ENCODE peak calls at places on chromosome 7, in seven cellular contexts. One of them, this sample, is unnamed.

GRCh38 chr7:156073366-156074052 is 261.2 kb upstream of the SHH start:
- DNase-seq in sigmoid colon: no peak
- DNase-seq in keratinocyte: no peak
- DNase-seq in DND-41: no peak
- DNase-seq in ovary: no peak
- DNase-seq in HCT116: no peak
- DNase-seq in astrocyte: no peak
- DNase-seq in this sample: peak; percentile 51

GRCh38 chr7:27100601-27101187 is 1.8 kb downstream of the HOXA2 start:
- DNase-seq in sigmoid colon: no peak
- DNase-seq in keratinocyte: no peak
- DNase-seq in DND-41: no peak
- DNase-seq in ovary: no peak
- DNase-seq in HCT116: no peak
- DNase-seq in astrocyte: peak; percentile 47
- DNase-seq in this sample: no peak

GRCh38 chr7:45912972-45913371 is 8.1 kb downstream of the IGFBP3 start:
- DNase-seq in sigmoid colon: no peak
- DNase-seq in keratinocyte: no peak
- DNase-seq in DND-41: no peak
- DNase-seq in ovary: no peak
- DNase-seq in HCT116: no peak
- DNase-seq in astrocyte: no peak
- DNase-seq in this sample: no peak

GRCh38 chr7:197413-198335 is 5.3 kb downstream of the FAM20C start:
- DNase-seq in sigmoid colon: no peak
- DNase-seq in keratinocyte: no peak
- DNase-seq in DND-41: no peak
- DNase-seq in ovary: no peak
- DNase-seq in HCT116: no peak
- DNase-seq in astrocyte: no peak
- DNase-seq in this sample: no peak

GRCh38 chr7:66265566-66265965 is 60.4 kb downstream of the TPST1 start:
- DNase-seq in sigmoid colon: no peak
- DNase-seq in keratinocyte: no peak
- DNase-seq in DND-41: no peak
- DNase-seq in ovary: no peak
- DNase-seq in HCT116: no peak
- DNase-seq in astrocyte: no peak
- DNase-seq in this sample: no peak

GRCh38 chr7:2774935-2775334 is 69.2 kb downstream of the GNA12 start:
- DNase-seq in sigmoid colon: no peak
- DNase-seq in keratinocyte: no peak
- DNase-seq in DND-41: no peak
- DNase-seq in ovary: no peak
- DNase-seq in HCT116: no peak
- DNase-seq in astrocyte: no peak
- DNase-seq in this sample: no peak

GRCh38 chr7:80127412-80128150 is 7.0 kb upstream of the GNAI1 start:
- DNase-seq in sigmoid colon: no peak
- DNase-seq in keratinocyte: no peak
- DNase-seq in DND-41: no peak
- DNase-seq in ovary: no peak
- DNase-seq in HCT116: no peak
- DNase-seq in astrocyte: no peak
- DNase-seq in this sample: no peak

GRCh38 chr7:4838626-4839334 is 23.1 kb downstream of the PAPOLB start:
- DNase-seq in sigmoid colon: no peak
- DNase-seq in keratinocyte: no peak
- DNase-seq in DND-41: no peak
- DNase-seq in ovary: no peak
- DNase-seq in HCT116: no peak
- DNase-seq in astrocyte: no peak
- DNase-seq in this sample: peak; percentile 52

GRCh38 chr7:117673839-117674238 is 194.0 kb downstream of the CFTR start:
- DNase-seq in sigmoid colon: no peak
- DNase-seq in keratinocyte: peak; percentile 1
- DNase-seq in DND-41: no peak
- DNase-seq in ovary: no peak
- DNase-seq in HCT116: peak; percentile 24
- DNase-seq in astrocyte: peak; percentile 36
- DNase-seq in this sample: no peak

GRCh38 chr7:137441451-137441850 is 97.9 kb upstream of the PTN start:
- DNase-seq in sigmoid colon: no peak
- DNase-seq in keratinocyte: no peak
- DNase-seq in DND-41: no peak
- DNase-seq in ovary: no peak
- DNase-seq in HCT116: no peak
- DNase-seq in astrocyte: no peak
- DNase-seq in this sample: no peak

GRCh38 chr7:157660971-157661610 is 324.3 kb downstream of the DNAJB6 start:
- DNase-seq in sigmoid colon: peak; percentile 52
- DNase-seq in keratinocyte: no peak
- DNase-seq in DND-41: no peak
- DNase-seq in ovary: no peak
- DNase-seq in HCT116: no peak
- DNase-seq in astrocyte: no peak
- DNase-seq in this sample: peak; percentile 74

GRCh38 chr7:78052112-78052511 is 253.5 kb downstream of the PHTF2 start:
- DNase-seq in sigmoid colon: no peak
- DNase-seq in keratinocyte: no peak
- DNase-seq in DND-41: no peak
- DNase-seq in ovary: no peak
- DNase-seq in HCT116: no peak
- DNase-seq in astrocyte: no peak
- DNase-seq in this sample: no peak

GRCh38 chr7:44376429-44377133 is 51.2 kb upstream of the CAMK2B start:
- DNase-seq in sigmoid colon: no peak
- DNase-seq in keratinocyte: no peak
- DNase-seq in DND-41: no peak
- DNase-seq in ovary: no peak
- DNase-seq in HCT116: no peak
- DNase-seq in astrocyte: no peak
- DNase-seq in this sample: no peak

GRCh38 chr7:157996359-157997079 is 591.1 kb downstream of the PTPRN2 start:
- DNase-seq in sigmoid colon: no peak
- DNase-seq in keratinocyte: no peak
- DNase-seq in DND-41: no peak
- DNase-seq in ovary: no peak
- DNase-seq in HCT116: no peak
- DNase-seq in astrocyte: no peak
- DNase-seq in this sample: peak; percentile 47

GRCh38 chr7:1430056-1430845 is 29.0 kb downstream of the MICALL2 start:
- DNase-seq in sigmoid colon: no peak
- DNase-seq in keratinocyte: no peak
- DNase-seq in DND-41: no peak
- DNase-seq in ovary: no peak
- DNase-seq in HCT116: no peak
- DNase-seq in astrocyte: no peak
- DNase-seq in this sample: no peak

GRCh38 chr7:149887311-149887710 is 13.5 kb downstream of the ATP6V0E2 start:
- DNase-seq in sigmoid colon: no peak
- DNase-seq in keratinocyte: no peak
- DNase-seq in DND-41: no peak
- DNase-seq in ovary: no peak
- DNase-seq in HCT116: no peak
- DNase-seq in astrocyte: no peak
- DNase-seq in this sample: no peak
- H3K9me3 ChIP-seq in sigmoid colon: no peaks in the 10 kb centered on the region
- H3K9me3 ChIP-seq in keratinocyte: no peaks in the 10 kb centered on the region
- H3K9me3 ChIP-seq in DND-41: no peaks in the 10 kb centered on the region
- H3K9me3 ChIP-seq in ovary: no peaks in the 10 kb centered on the region
- H3K9me3 ChIP-seq in HCT116: no peaks in the 10 kb centered on the region
- H3K9me3 ChIP-seq in astrocyte: no peaks in the 10 kb centered on the region
- H3K9me3 ChIP-seq in this sample: no peaks in the 10 kb centered on the region

GRCh38 chr7:47458057-47458456 is 123.9 kb downstream of the TNS3 start:
- DNase-seq in sigmoid colon: no peak
- DNase-seq in keratinocyte: no peak
- DNase-seq in DND-41: no peak
- DNase-seq in ovary: peak; percentile 84
- DNase-seq in HCT116: no peak
- DNase-seq in astrocyte: peak; percentile 93
- DNase-seq in this sample: no peak
- H3K27ac ChIP-seq in sigmoid colon: no peak overlapping the region
- H3K27ac ChIP-seq in keratinocyte: no peak overlapping the region
- H3K27ac ChIP-seq in DND-41: no peak overlapping the region
- H3K27ac ChIP-seq in ovary: no peak overlapping the region
- H3K27ac ChIP-seq in HCT116: no peak overlapping the region
- H3K27ac ChIP-seq in astrocyte: peak overlapping the region; percentile 63
- H3K27ac ChIP-seq in this sample: peak overlapping the region; percentile 55

DNA sequence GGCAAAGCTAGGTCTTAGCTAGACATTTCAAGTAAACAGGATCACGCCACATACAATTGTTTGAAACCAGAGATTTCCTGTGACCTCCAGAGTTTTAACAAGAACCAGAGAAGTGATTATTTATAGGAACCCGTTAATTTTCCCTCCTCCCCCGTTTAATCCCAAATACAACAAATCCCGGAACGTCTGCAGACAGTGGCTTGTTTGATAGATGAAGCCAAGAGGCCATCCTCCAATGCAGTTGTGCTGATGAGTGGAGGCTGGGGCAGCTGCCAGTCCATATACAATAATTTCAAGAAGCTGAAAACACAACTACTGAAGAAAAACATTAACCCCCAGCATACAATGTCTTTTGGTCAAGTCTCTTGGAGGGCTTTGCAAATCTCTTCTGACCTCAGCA is 971.6 kb upstream of the ZNF722 start:
- DNase-seq in sigmoid colon: no peak
- DNase-seq in keratinocyte: no peak
- DNase-seq in DND-41: no peak
- DNase-seq in ovary: no peak
- DNase-seq in HCT116: no peak
- DNase-seq in astrocyte: no peak
- DNase-seq in this sample: no peak
- H3K9me3 ChIP-seq in sigmoid colon: peaks cover 21% of the 10 kb centered on the region
- H3K9me3 ChIP-seq in keratinocyte: peaks cover 17% of the 10 kb centered on the region
- H3K9me3 ChIP-seq in DND-41: peaks cover 22% of the 10 kb centered on the region
- H3K9me3 ChIP-seq in ovary: no peaks in the 10 kb centered on the region
- H3K9me3 ChIP-seq in HCT116: peaks cover 25% of the 10 kb centered on the region
- H3K9me3 ChIP-seq in astrocyte: peaks cover 11% of the 10 kb centered on the region
- H3K9me3 ChIP-seq in this sample: no peaks in the 10 kb centered on the region

GRCh38 chr7:74001150-74001494 is 26.9 kb upstream of the ELN start:
- DNase-seq in sigmoid colon: no peak
- DNase-seq in keratinocyte: no peak
- DNase-seq in DND-41: no peak
- DNase-seq in ovary: no peak
- DNase-seq in HCT116: no peak
- DNase-seq in astrocyte: no peak
- DNase-seq in this sample: no peak

GRCh38 chr7:73999664-74000420 is 28.1 kb upstream of the ELN start:
- DNase-seq in sigmoid colon: no peak
- DNase-seq in keratinocyte: no peak
- DNase-seq in DND-41: no peak
- DNase-seq in ovary: peak; percentile 36
- DNase-seq in HCT116: no peak
- DNase-seq in astrocyte: peak; percentile 95
- DNase-seq in this sample: no peak

GRCh38 chr7:74002474-74003017 is 25.4 kb upstream of the ELN start:
- DNase-seq in sigmoid colon: no peak
- DNase-seq in keratinocyte: no peak
- DNase-seq in DND-41: no peak
- DNase-seq in ovary: no peak
- DNase-seq in HCT116: peak; percentile 58
- DNase-seq in astrocyte: peak; percentile 81
- DNase-seq in this sample: peak; percentile 88

GRCh38 chr7:74003609-74004008 is 24.4 kb upstream of the ELN start:
- DNase-seq in sigmoid colon: no peak
- DNase-seq in keratinocyte: no peak
- DNase-seq in DND-41: no peak
- DNase-seq in ovary: no peak
- DNase-seq in HCT116: peak; percentile 56
- DNase-seq in astrocyte: no peak
- DNase-seq in this sample: no peak

GRCh38 chr7:74000489-74001149 is 27.4 kb upstream of the ELN start:
- DNase-seq in sigmoid colon: no peak
- DNase-seq in keratinocyte: no peak
- DNase-seq in DND-41: no peak
- DNase-seq in ovary: no peak
- DNase-seq in HCT116: no peak
- DNase-seq in astrocyte: no peak
- DNase-seq in this sample: no peak
- H3K27ac ChIP-seq in sigmoid colon: peak overlapping the region; percentile 69
- H3K27ac ChIP-seq in keratinocyte: no peak overlapping the region
- H3K27ac ChIP-seq in DND-41: no peak overlapping the region
- H3K27ac ChIP-seq in ovary: no peak overlapping the region
- H3K27ac ChIP-seq in HCT116: no peak overlapping the region
- H3K27ac ChIP-seq in astrocyte: no peak overlapping the region
- H3K27ac ChIP-seq in this sample: no peak overlapping the region

GRCh38 chr7:159027091-159027802 is 117.4 kb downstream of the VIPR2 start:
- DNase-seq in sigmoid colon: peak; percentile 63
- DNase-seq in keratinocyte: no peak
- DNase-seq in DND-41: no peak
- DNase-seq in ovary: no peak
- DNase-seq in HCT116: no peak
- DNase-seq in astrocyte: no peak
- DNase-seq in this sample: no peak

GRCh38 chr7:159026271-159027047 is 118.2 kb downstream of the VIPR2 start:
- DNase-seq in sigmoid colon: peak; percentile 67
- DNase-seq in keratinocyte: no peak
- DNase-seq in DND-41: peak; percentile 35
- DNase-seq in ovary: no peak
- DNase-seq in HCT116: no peak
- DNase-seq in astrocyte: no peak
- DNase-seq in this sample: no peak

GRCh38 chr7:159024280-159024951 is 120.3 kb downstream of the VIPR2 start:
- DNase-seq in sigmoid colon: peak; percentile 56
- DNase-seq in keratinocyte: no peak
- DNase-seq in DND-41: no peak
- DNase-seq in ovary: no peak
- DNase-seq in HCT116: no peak
- DNase-seq in astrocyte: no peak
- DNase-seq in this sample: no peak

GRCh38 chr7:159023746-159024145 is 120.9 kb downstream of the VIPR2 start:
- DNase-seq in sigmoid colon: peak; percentile 50
- DNase-seq in keratinocyte: no peak
- DNase-seq in DND-41: no peak
- DNase-seq in ovary: no peak
- DNase-seq in HCT116: no peak
- DNase-seq in astrocyte: no peak
- DNase-seq in this sample: peak; percentile 43

DNA sequence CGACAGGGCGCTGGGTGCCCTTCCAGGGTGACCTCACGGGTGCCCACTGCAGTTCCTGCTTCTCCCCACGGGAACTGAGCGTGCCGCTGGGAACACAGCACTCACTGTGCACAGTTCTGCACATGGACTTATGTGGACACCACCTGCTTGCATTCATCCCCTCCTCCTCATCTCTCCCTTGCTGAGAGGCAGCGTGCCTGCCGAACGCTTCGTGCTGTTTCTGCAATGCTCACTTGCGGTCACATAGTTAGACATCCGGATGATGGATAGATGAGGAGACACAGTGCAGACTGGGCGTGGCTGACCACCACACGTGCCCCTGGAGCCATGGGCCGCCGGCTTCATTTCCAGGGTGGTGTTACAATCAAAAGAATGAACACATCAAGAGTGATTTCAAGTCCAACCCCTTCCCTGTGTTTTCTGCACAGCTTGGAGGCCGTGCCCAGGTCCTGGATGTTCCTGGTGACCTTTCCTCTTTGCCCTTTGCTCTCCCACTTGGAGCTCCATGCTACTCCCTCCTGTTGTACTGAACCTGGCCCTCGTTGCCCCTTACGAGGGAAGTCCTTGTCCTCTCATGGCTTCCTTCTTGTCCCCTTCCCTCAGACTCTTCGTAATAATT is 119.4 kb downstream of the VIPR2 start:
- DNase-seq in sigmoid colon: peak; percentile 59
- DNase-seq in keratinocyte: no peak
- DNase-seq in DND-41: no peak
- DNase-seq in ovary: no peak
- DNase-seq in HCT116: no peak
- DNase-seq in astrocyte: no peak
- DNase-seq in this sample: no peak
- H3K9me3 ChIP-seq in sigmoid colon: no peaks in the 10 kb centered on the region
- H3K9me3 ChIP-seq in keratinocyte: peaks cover 9% of the 10 kb centered on the region
- H3K9me3 ChIP-seq in DND-41: peaks cover 10% of the 10 kb centered on the region
- H3K9me3 ChIP-seq in ovary: no peaks in the 10 kb centered on the region
- H3K9me3 ChIP-seq in HCT116: no peaks in the 10 kb centered on the region
- H3K9me3 ChIP-seq in astrocyte: no peaks in the 10 kb centered on the region
- H3K9me3 ChIP-seq in this sample: no peaks in the 10 kb centered on the region